ENCODE peak calls at places on chromosomes 5 and 9, in five cellular contexts. One of them, this sample, is unnamed.

GRCh38 chr9:22548625-22549024 is 102.0 kb downstream of the DMRTA1 start:
- DNase-seq in HT-29: no peak
- DNase-seq in cardiac muscle cell: no peak
- DNase-seq in EH: no peak
- DNase-seq in CD4-positive, alpha-beta T cell: no peak
- DNase-seq in this sample: no peak

GRCh38 chr5:126044111-126044668 is 379.0 kb upstream of the GRAMD2B start:
- DNase-seq in HT-29: no peak
- DNase-seq in cardiac muscle cell: peak; percentile 97
- DNase-seq in EH: no peak
- DNase-seq in CD4-positive, alpha-beta T cell: no peak
- DNase-seq in this sample: peak; percentile 15

GRCh38 chr9:2939368-2939767 is 95.5 kb upstream of the PUM3 start:
- DNase-seq in HT-29: no peak
- DNase-seq in cardiac muscle cell: no peak
- DNase-seq in EH: no peak
- DNase-seq in CD4-positive, alpha-beta T cell: no peak
- DNase-seq in this sample: no peak

GRCh38 chr5:119527346-119527745 is 75.0 kb downstream of the HSD17B4 start:
- DNase-seq in HT-29: no peak
- DNase-seq in cardiac muscle cell: no peak
- DNase-seq in EH: peak; percentile 37
- DNase-seq in CD4-positive, alpha-beta T cell: no peak
- DNase-seq in this sample: no peak

GRCh38 chr5:142529626-142530278 is 156.1 kb downstream of the FGF1 start:
- DNase-seq in HT-29: peak; percentile 71
- DNase-seq in cardiac muscle cell: peak; percentile 34
- DNase-seq in EH: peak; percentile 70
- DNase-seq in CD4-positive, alpha-beta T cell: no peak
- DNase-seq in this sample: no peak

GRCh38 chr5:91296691-91297143 is 86.4 kb downstream of the ARRDC3 start:
- DNase-seq in HT-29: peak; percentile 70
- DNase-seq in cardiac muscle cell: no peak
- DNase-seq in EH: peak; percentile 34
- DNase-seq in CD4-positive, alpha-beta T cell: no peak
- DNase-seq in this sample: no peak

GRCh38 chr5:54254482-54255198 is 55.7 kb downstream of the ARL15 start:
- DNase-seq in HT-29: peak; percentile 20
- DNase-seq in cardiac muscle cell: peak; percentile 32
- DNase-seq in EH: peak; percentile 27
- DNase-seq in CD4-positive, alpha-beta T cell: no peak
- DNase-seq in this sample: no peak

GRCh38 chr5:83059341-83059740 is 17.9 kb downstream of the TMEM167A start:
- DNase-seq in HT-29: no peak
- DNase-seq in cardiac muscle cell: no peak
- DNase-seq in EH: no peak
- DNase-seq in CD4-positive, alpha-beta T cell: no peak
- DNase-seq in this sample: no peak

GRCh38 chr5:37552770-37553719 is 173.9 kb downstream of the WDR70 start:
- DNase-seq in HT-29: no peak
- DNase-seq in cardiac muscle cell: peak; percentile 97
- DNase-seq in EH: peak; percentile 71
- DNase-seq in CD4-positive, alpha-beta T cell: no peak
- DNase-seq in this sample: no peak

GRCh38 chr5:143641549-143641955 is 170.4 kb upstream of the HMHB1 start:
- DNase-seq in HT-29: no peak
- DNase-seq in cardiac muscle cell: no peak
- DNase-seq in EH: peak; percentile 81
- DNase-seq in CD4-positive, alpha-beta T cell: no peak
- DNase-seq in this sample: no peak

This sample was measured in neuronal stem cell.